ENCODE peak calls at places on chromosomes 7 and 10, in eight cellular contexts. I is Panc1; C is GM23248; D is effector memory CD4-positive, alpha-beta T cell; O is left lung; P is mammary epithelial cell; W is CD8-positive, alpha-beta T cell; F is HepG2. U is an unnamed sample.

GRCh38 chr7:155069992-155070827 is at the start of gene HTR5A:
- DNase-seq in I (no peak), C (peak; percentile 94), D (peak; percentile 52), O (peak; percentile 82), P (peak; percentile 77), W (peak; percentile 62), F (peak; percentile 48), U (peak; percentile 81)

GRCh38 chr10:4763960-4764428 is 62.0 kb upstream of the AKR1E2 start:
- DNase-seq in I (peak; percentile 46), C (peak; percentile 88), D (no peak), O (no peak), P (peak; percentile 83), W (no peak), F (no peak), U (no peak)

GRCh38 chr10:113666682-113667252 is 2.9 kb upstream of the NRAP start:
- DNase-seq in I (no peak), C (peak; percentile 41), D (no peak), O (no peak), P (peak; percentile 22), W (no peak), F (no peak), U (no peak)

GRCh38 chr7:115962340-115962739 is 68.2 kb downstream of the TFEC start:
- DNase-seq in I (no peak), C (no peak), D (no peak), O (no peak), P (no peak), W (no peak), F (no peak), U (no peak)

GRCh38 chr10:99364125-99364524 is 35.0 kb downstream of the CNNM1 start:
- DNase-seq in I (no peak), C (peak; percentile 83), D (no peak), O (no peak), P (no peak), W (no peak), F (no peak), U (no peak)

GRCh38 chr10:119246862-119247549 is 39.6 kb downstream of the GRK5 start:
- DNase-seq in I (no peak), C (peak; percentile 89), D (no peak), O (no peak), P (no peak), W (no peak), F (no peak), U (peak; percentile 82)

GRCh38 chr10:78194539-78195402 is 161.1 kb downstream of the RPS24 start:
- DNase-seq in I (no peak), C (peak; percentile 60), D (no peak), O (no peak), P (peak; percentile 12), W (no peak), F (no peak), U (no peak)

GRCh38 chr10:44628921-44629320 is 244.0 kb upstream of the CXCL12 start:
- DNase-seq in I (no peak), C (peak; percentile 96), D (no peak), O (no peak), P (peak; percentile 51), W (no peak), F (no peak), U (no peak)

GRCh38 chr7:91181949-91182348 is 82.3 kb upstream of the FZD1 start:
- DNase-seq in I (no peak), C (peak; percentile 56), D (no peak), O (no peak), P (peak; percentile 35), W (no peak), F (no peak), U (no peak)

GRCh38 chr7:46565257-46565656 is 644.2 kb upstream of the IGFBP3 start:
- DNase-seq in I (no peak), C (no peak), D (no peak), O (no peak), P (peak; percentile 64), W (no peak), F (no peak), U (no peak)

GRCh38 chr7:43104874-43105520 is 7.5 kb upstream of the HECW1 start:
- DNase-seq in I (no peak), C (peak; percentile 61), D (no peak), O (no peak), P (no peak), W (no peak), F (no peak), U (no peak)

GRCh38 chr10:131213651-131214505 is 97.6 kb downstream of the TCERG1L start:
- DNase-seq in I (no peak), C (no peak), D (no peak), O (no peak), P (no peak), W (no peak), F (no peak), U (no peak)

GRCh38 chr7:93218997-93219827 is 7.1 kb downstream of the HEPACAM2 start:
- DNase-seq in I (no peak), C (no peak), D (no peak), O (no peak), P (no peak), W (no peak), F (no peak), U (no peak)

GRCh38 chr7:32858648-32859047 is 32.9 kb downstream of the KBTBD2 start:
- DNase-seq in I (no peak), C (no peak), D (no peak), O (no peak), P (no peak), W (no peak), F (no peak), U (no peak)

GRCh38 chr10:114389429-114389828 is 14.9 kb downstream of the AFAP1L2 start:
- DNase-seq in I (no peak), C (no peak), D (no peak), O (no peak), P (peak; percentile 64), W (no peak), F (no peak), U (peak; percentile 71)

GRCh38 chr7:23012797-23013714 is 874 bp downstream of the HYCC1 start:
- DNase-seq in I (no peak), C (peak; percentile 51), D (no peak), O (peak; percentile 48), P (no peak), W (no peak), F (peak; percentile 14), U (peak; percentile 58)

GRCh38 chr7:73366127-73366526 is 38.2 kb downstream of the FKBP6 start:
- DNase-seq in I (no peak), C (no peak), D (no peak), O (no peak), P (no peak), W (no peak), F (no peak), U (no peak)

GRCh38 chr10:48605786-48606529 is 1.1 kb upstream of the ARHGAP22 start:
- DNase-seq in I (no peak), C (peak; percentile 77), D (no peak), O (no peak), P (peak; percentile 70), W (no peak), F (no peak), U (no peak)

GRCh38 chr7:27774717-27775328 is 34.9 kb downstream of the TAX1BP1 start:
- DNase-seq in I (peak; percentile 13), C (peak; percentile 70), D (no peak), O (no peak), P (peak; percentile 8), W (no peak), F (peak; percentile 39), U (no peak)

DNA sequence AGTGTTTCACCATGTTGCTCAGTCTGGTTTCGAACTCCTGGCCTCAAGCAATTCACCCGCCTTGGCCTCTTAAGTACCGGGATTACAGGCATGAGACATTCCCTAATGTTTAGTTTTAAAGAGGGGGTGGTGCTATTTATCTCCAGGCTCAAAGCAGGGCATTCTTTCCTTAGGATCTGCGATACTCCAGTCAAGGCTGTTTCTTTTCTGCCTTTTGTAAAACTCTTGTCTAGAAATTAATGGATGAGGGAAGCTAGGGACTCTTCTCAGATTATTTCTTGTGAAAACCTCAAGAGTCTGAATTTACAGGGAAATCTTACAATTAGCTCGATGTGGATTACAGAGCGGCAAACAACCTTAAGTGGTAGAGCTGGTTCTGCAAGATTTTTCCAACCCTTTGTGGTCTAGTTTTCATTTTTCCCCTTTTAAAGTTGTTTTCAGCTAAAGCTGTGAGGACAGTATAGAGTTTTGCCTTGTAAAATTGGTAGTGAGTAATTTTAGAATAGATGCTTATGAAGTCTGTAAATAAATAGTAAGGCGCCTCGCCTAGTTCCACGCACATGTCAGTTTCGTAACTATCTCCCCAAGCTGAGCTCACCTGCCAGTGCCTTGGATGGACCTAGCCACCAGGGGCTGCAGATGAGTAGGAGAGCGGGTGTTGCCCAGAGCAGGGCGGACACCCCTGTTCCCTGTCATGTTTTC is 53.1 kb downstream of the CUX1 start:
- DNase-seq in I (no peak), C (no peak), D (no peak), O (no peak), P (peak; percentile 79), W (no peak), F (peak; percentile 28), U (no peak)
- H3K4me3 ChIP-seq in I (no peak overlapping the region), C (no peak overlapping the region), D (no peak overlapping the region), O (no peak overlapping the region), P (no peak overlapping the region), W (no peak overlapping the region), F (no peak overlapping the region), U (no peak overlapping the region)

GRCh38 chr10:96283351-96283750 is 12.0 kb upstream of the BLNK start:
- DNase-seq in I (no peak), C (no peak), D (no peak), O (no peak), P (no peak), W (no peak), F (no peak), U (no peak)
- H3K27ac ChIP-seq in I (no peak overlapping the region), C (no peak overlapping the region), D (no peak overlapping the region), O (no peak overlapping the region), P (no peak overlapping the region), W (no peak overlapping the region), F (no peak overlapping the region), U (no peak overlapping the region)

GRCh38 chr10:15123749-15124184 is 26.6 kb downstream of the RPP38 start:
- DNase-seq in I (no peak), C (peak; percentile 79), D (no peak), O (no peak), P (peak; percentile 92), W (no peak), F (no peak), U (no peak)
- H3K36me3 ChIP-seq in I (no peaks in the 10 kb centered on the region), C (peaks cover 14% of the 10 kb centered on the region), D (peaks cover 29% of the 10 kb centered on the region), O (no peaks in the 10 kb centered on the region), P (peaks cover 5% of the 10 kb centered on the region), W (peaks cover 28% of the 10 kb centered on the region), F (peaks cover 50% of the 10 kb centered on the region), U (peaks cover 9% of the 10 kb centered on the region)

GRCh38 chr7:5470167-5470532 is 46.5 kb upstream of the TNRC18 start:
- DNase-seq in I (no peak), C (no peak), D (no peak), O (no peak), P (no peak), W (no peak), F (no peak), U (no peak)

GRCh38 chr7:5470721-5471311 is 47.2 kb upstream of the TNRC18 start:
- DNase-seq in I (no peak), C (no peak), D (no peak), O (no peak), P (no peak), W (no peak), F (no peak), U (no peak)

GRCh38 chr7:5467645-5468044 is 44.0 kb upstream of the TNRC18 start:
- DNase-seq in I (no peak), C (no peak), D (no peak), O (no peak), P (no peak), W (no peak), F (no peak), U (no peak)

GRCh38 chr7:5466551-5466950 is 42.9 kb upstream of the TNRC18 start:
- DNase-seq in I (no peak), C (no peak), D (no peak), O (no peak), P (no peak), W (no peak), F (no peak), U (no peak)

GRCh38 chr7:5469375-5470166 is 45.9 kb upstream of the TNRC18 start:
- DNase-seq in I (no peak), C (no peak), D (no peak), O (no peak), P (no peak), W (no peak), F (no peak), U (no peak)
- H3K4me3 ChIP-seq in I (no peak overlapping the region), C (no peak overlapping the region), D (no peak overlapping the region), O (no peak overlapping the region), P (no peak overlapping the region), W (no peak overlapping the region), F (no peak overlapping the region), U (no peak overlapping the region)